ENCODE peak calls at places on chromosomes 5 and 9, in eight cellular contexts. A is mesendoderm, J is fibroblast of lung, V is RPMI7951, P is HCEC 1CT, C is GM12891, Z is mammary epithelial cell, L is HFF-Myc. E is an unnamed sample.

GRCh38 chr9:92590386-92590785 is 54.6 kb upstream of the ECM2 start:
- DNase-seq in A (no peak), J (peak), V (no peak), P (peak), C (no peak), Z (no peak), L (no peak), E (no peak)

GRCh38 chr9:127634698-127635097 is 22.6 kb downstream of the STXBP1 start:
- DNase-seq in A (peak), J (no peak), V (no peak), P (no peak), C (no peak), Z (no peak), L (no peak), E (no peak)

GRCh38 chr9:129630967-129631672 is 5.2 kb downstream of the NTMT1 start:
- DNase-seq in A (peak), J (peak), V (peak), P (no peak), C (no peak), Z (peak), L (no peak), E (no peak)

GRCh38 chr9:7320139-7320538 is 479.4 kb downstream of the DMAC1 start:
- DNase-seq in A (peak), J (peak), V (peak), P (peak), C (no peak), Z (peak), L (peak), E (peak)

GRCh38 chr9:16921855-16922254 is 51.4 kb upstream of the BNC2 start:
- DNase-seq in A (peak), J (peak), V (peak), P (peak), C (no peak), Z (peak), L (no peak), E (no peak)

GRCh38 chr5:112604741-112605390 is 132.8 kb upstream of the APC start:
- DNase-seq in A (peak), J (no peak), V (peak), P (peak), C (peak), Z (no peak), L (no peak), E (no peak)

GRCh38 chr9:85202596-85202995 is 533.1 kb downstream of the NTRK2 start:
- DNase-seq in A (peak), J (peak), V (peak), P (no peak), C (no peak), Z (peak), L (no peak), E (peak)

GRCh38 chr5:43320846-43321245 is 7.6 kb upstream of the HMGCS1 start:
- DNase-seq in A (no peak), J (no peak), V (no peak), P (no peak), C (no peak), Z (no peak), L (no peak), E (no peak)

GRCh38 chr5:67205981-67206380 is 9.4 kb upstream of the CD180 start:
- DNase-seq in A (no peak), J (no peak), V (no peak), P (no peak), C (no peak), Z (no peak), L (no peak), E (no peak)

GRCh38 chr5:92896722-92897121 is 684.3 kb downstream of the NR2F1-AS1 start:
- DNase-seq in A (no peak), J (no peak), V (no peak), P (no peak), C (no peak), Z (no peak), L (no peak), E (no peak)

GRCh38 chr9:91693226-91693625 is 256.8 kb downstream of the ROR2 start:
- DNase-seq in A (peak), J (peak), V (no peak), P (no peak), C (no peak), Z (peak), L (no peak), E (no peak)

GRCh38 chr5:149603210-149603609 is 21.9 kb downstream of the ARHGEF37 start:
- DNase-seq in A (no peak), J (no peak), V (no peak), P (no peak), C (no peak), Z (peak), L (no peak), E (peak)

GRCh38 chr5:112529525-112529924 is 110.4 kb upstream of the EPB41L4A start:
- DNase-seq in A (peak), J (no peak), V (no peak), P (no peak), C (no peak), Z (peak), L (no peak), E (no peak)

GRCh38 chr5:94793113-94793815 is 174.8 kb downstream of the SLF1 start:
- DNase-seq in A (no peak), J (peak), V (peak), P (peak), C (peak), Z (no peak), L (peak), E (peak)

GRCh38 chr5:112390327-112390726 is 28.8 kb downstream of the EPB41L4A start:
- DNase-seq in A (no peak), J (no peak), V (no peak), P (no peak), C (no peak), Z (no peak), L (no peak), E (no peak)

GRCh38 chr9:20811872-20812271 is 127.8 kb downstream of the FOCAD start:
- DNase-seq in A (no peak), J (peak), V (no peak), P (peak), C (no peak), Z (peak), L (no peak), E (no peak)

GRCh38 chr5:9971301-9971700 is 278.4 kb downstream of the ATPSCKMT start:
- DNase-seq in A (no peak), J (no peak), V (no peak), P (no peak), C (no peak), Z (no peak), L (no peak), E (no peak)

GRCh38 chr5:73115399-73116051 is 4.8 kb upstream of the TMEM171 start:
- DNase-seq in A (no peak), J (peak), V (peak), P (peak), C (no peak), Z (peak), L (peak), E (no peak)

GRCh38 chr5:141782991-141783598 is 95.1 kb downstream of the PCDH1 start:
- DNase-seq in A (no peak), J (peak), V (no peak), P (no peak), C (no peak), Z (no peak), L (no peak), E (no peak)

GRCh38 chr9:16521868-16522381 is 348.5 kb downstream of the BNC2 start:
- DNase-seq in A (no peak), J (peak), V (peak), P (peak), C (no peak), Z (peak), L (peak), E (peak)

GRCh38 chr9:68981825-68982224 is 32.1 kb downstream of the PRKACG start:
- DNase-seq in A (peak), J (no peak), V (no peak), P (no peak), C (no peak), Z (no peak), L (no peak), E (no peak)

GRCh38 chr9:136437430-136437829 is 2.2 kb downstream of the INPP5E start:
- DNase-seq in A (no peak), J (peak), V (peak), P (no peak), C (no peak), Z (peak), L (no peak), E (no peak)

E was measured in NCI-H226.